ENCODE peak calls at places on chromosomes 5 and 9, in five cellular contexts. J, W, V, E and K are unnamed samples.

GRCh38 chr5:73228052-73228451 is 55.1 kb downstream of the TMEM174 start:
- DNase-seq in J (no peak), W (no peak), V (no peak), E (no peak), K (no peak)

GRCh38 chr5:83917261-83917908 is 196.7 kb upstream of the HAPLN1 start:
- DNase-seq in J (no peak), W (no peak), V (no peak), E (no peak), K (no peak)

GRCh38 chr5:171314728-171315385 is 5.8 kb downstream of the TLX3 start:
- DNase-seq in J (no peak), W (no peak), V (peak), E (no peak), K (no peak)

GRCh38 chr5:98096155-98096554 is 677.3 kb upstream of the RGMB start:
- DNase-seq in J (no peak), W (no peak), V (no peak), E (no peak), K (no peak)

GRCh38 chr5:127959152-127959764 is 124.3 kb upstream of the SLC12A2 start:
- DNase-seq in J (peak), W (peak), V (peak), E (peak), K (peak)

GRCh38 chr5:173645437-173645807 is 29.0 kb upstream of the BOD1 start:
- DNase-seq in J (no peak), W (no peak), V (no peak), E (no peak), K (peak)

GRCh38 chr5:173287086-173287485 is 41.1 kb downstream of the STC2 start:
- DNase-seq in J (no peak), W (no peak), V (no peak), E (no peak), K (no peak)

GRCh38 chr9:107737987-107738743 is 248.6 kb upstream of the KLF4 start:
- DNase-seq in J (peak), W (peak), V (peak), E (peak), K (no peak)

GRCh38 chr9:69758001-69758730 is 1.6 kb downstream of the PTAR1 start:
- DNase-seq in J (no peak), W (no peak), V (no peak), E (no peak), K (no peak)

GRCh38 chr5:168005093-168005492 is 286.4 kb upstream of the WWC1 start:
- DNase-seq in J (no peak), W (no peak), V (no peak), E (no peak), K (no peak)

GRCh38 chr9:96859461-96860198 is 5.3 kb upstream of the ZNF782 start:
- DNase-seq in J (no peak), W (no peak), V (no peak), E (no peak), K (no peak)

GRCh38 chr5:179209359-179210150 is 135.7 kb downstream of the ADAMTS2 start:
- DNase-seq in J (peak), W (no peak), V (no peak), E (no peak), K (no peak)

GRCh38 chr9:71767421-71768321 is 642 bp downstream of the CEMIP2 start:
- DNase-seq in J (peak), W (peak), V (peak), E (peak), K (peak)

GRCh38 chr5:55236800-55237199 is 3.4 kb upstream of the CCNO start:
- DNase-seq in J (no peak), W (no peak), V (no peak), E (no peak), K (no peak)

GRCh38 chr5:6029811-6030271 is 348.5 kb downstream of the MED10 start:
- DNase-seq in J (no peak), W (no peak), V (no peak), E (no peak), K (no peak)

GRCh38 chr9:136154943-136155342 is 36.3 kb upstream of the TMEM250 start:
- DNase-seq in J (no peak), W (no peak), V (no peak), E (no peak), K (no peak)

GRCh38 chr9:134533850-134534585 is 107.6 kb upstream of the COL5A1 start:
- DNase-seq in J (peak), W (no peak), V (no peak), E (peak), K (no peak)

GRCh38 chr9:129109952-129110739 is 447 bp downstream of the CRAT start:
- DNase-seq in J (no peak), W (peak), V (no peak), E (peak), K (no peak)

GRCh38 chr5:17879276-17879675 is 245.0 kb downstream of the TAF11L14 start:
- DNase-seq in J (no peak), W (no peak), V (no peak), E (no peak), K (no peak)

GRCh38 chr5:81326554-81326953 is 25.2 kb downstream of the ZCCHC9 start:
- DNase-seq in J (no peak), W (no peak), V (no peak), E (no peak), K (no peak)

GRCh38 chr5:93582677-93583524 is at the start of gene NR2F1:
- DNase-seq in J (no peak), W (peak), V (peak), E (peak), K (no peak)

GRCh38 chr9:119963798-119964372 is 594.6 kb upstream of the BRINP1 start:
- DNase-seq in J (no peak), W (peak), V (no peak), E (no peak), K (no peak)

GRCh38 chr9:5402217-5402616 is 35.5 kb downstream of the PLGRKT start:
- DNase-seq in J (no peak), W (no peak), V (no peak), E (no peak), K (no peak)

GRCh38 chr9:6616976-6617375 is 28.6 kb downstream of the GLDC start:
- DNase-seq in J (no peak), W (no peak), V (no peak), E (no peak), K (no peak)

GRCh38 chr9:121537283-121537682 is 37.6 kb upstream of the GGTA1 start:
- DNase-seq in J (no peak), W (peak), V (no peak), E (no peak), K (no peak)

GRCh38 chr9:90815183-90815943 is 13.7 kb downstream of the SYK start:
- DNase-seq in J (no peak), W (peak), V (no peak), E (peak), K (no peak)

GRCh38 chr9:37903831-37904646 is at the start of gene SLC25A51:
- DNase-seq in J (peak), W (peak), V (peak), E (peak), K (peak)

GRCh38 chr5:154923441-154924430 is 14.3 kb downstream of the GEMIN5 start:
- DNase-seq in J (no peak), W (no peak), V (no peak), E (no peak), K (no peak)

GRCh38 chr9:80066931-80067330 is 495.2 kb downstream of the TLE4 start:
- DNase-seq in J (no peak), W (no peak), V (no peak), E (no peak), K (no peak)

GRCh38 chr9:18442629-18443491 is 31.1 kb upstream of the ADAMTSL1 start:
- DNase-seq in J (peak), W (peak), V (peak), E (peak), K (peak)

GRCh38 chr9:83707518-83707767 is 315 bp downstream of the UBQLN1 start:
- DNase-seq in J (no peak), W (no peak), V (peak), E (no peak), K (no peak)

GRCh38 chr5:134003957-134004625 is 684 bp downstream of the VDAC1 start:
- DNase-seq in J (peak), W (peak), V (peak), E (peak), K (peak)

GRCh38 chr5:141681695-141682641 is at the start of gene ARAP3:
- DNase-seq in J (peak), W (peak), V (peak), E (peak), K (peak)

GRCh38 chr5:123545506-123545905 is 33.5 kb downstream of the CSNK1G3 start:
- DNase-seq in J (no peak), W (peak), V (peak), E (no peak), K (no peak)

GRCh38 chr5:24823625-24824024 is 178.8 kb upstream of the CDH10 start:
- DNase-seq in J (no peak), W (no peak), V (no peak), E (no peak), K (no peak)

GRCh38 chr5:138544171-138545134 is 1.4 kb upstream of the ETF1 start:
- DNase-seq in J (no peak), W (peak), V (peak), E (peak), K (no peak)
- TF ChIP-seq POLR2A in J (no peak), W (no peak), V (no peak), E (no peak), K (no peak)

GRCh38 chr5:177311361-177311722 is 356 bp downstream of the MXD3 start:
- DNase-seq in J (no peak), W (no peak), V (no peak), E (no peak), K (no peak)

GRCh38 chr5:177310332-177310731 is 1.4 kb downstream of the MXD3 start:
- DNase-seq in J (no peak), W (no peak), V (no peak), E (no peak), K (peak)

GRCh38 chr5:177310757-177311173 is 933 bp downstream of the MXD3 start:
- DNase-seq in J (no peak), W (no peak), V (peak), E (peak), K (no peak)

GRCh38 chr5:177312649-177313181 is 1.0 kb upstream of the MXD3 start:
- DNase-seq in J (no peak), W (no peak), V (no peak), E (peak), K (peak)

GRCh38 chr5:177311723-177312648 is at the start of gene MXD3:
- DNase-seq in J (peak), W (peak), V (peak), E (peak), K (peak)
- TF ChIP-seq POLR2A in J (no peak), W (no peak), V (peak), E (no peak), K (no peak)

GRCh38 chr5:177447066-177447610 is 524 bp downstream of the PRR7 start:
- DNase-seq in J (peak), W (peak), V (no peak), E (no peak), K (no peak)

GRCh38 chr5:177448244-177448950 is 1.8 kb downstream of the PRR7 start:
- DNase-seq in J (no peak), W (no peak), V (no peak), E (no peak), K (no peak)

GRCh38 chr5:177445052-177446016 is 1.3 kb upstream of the PRR7 start:
- DNase-seq in J (no peak), W (no peak), V (no peak), E (no peak), K (no peak)

GRCh38 chr5:177447611-177448243 is 1.1 kb downstream of the PRR7 start:
- DNase-seq in J (peak), W (peak), V (peak), E (peak), K (peak)

GRCh38 chr5:177446184-177447065 is at the start of gene PRR7:
- DNase-seq in J (peak), W (peak), V (peak), E (no peak), K (peak)
- TF ChIP-seq POLR2A in J (no peak), W (no peak), V (peak), E (no peak), K (peak)

GRCh38 chr5:150410524-150411244 is 2.0 kb downstream of the CD74 start:
- DNase-seq in J (no peak), W (peak), V (peak), E (peak), K (peak)
- TF ChIP-seq POLR2A in J (no peak), W (no peak), V (no peak), E (no peak), K (no peak)

GRCh38 chr5:157487358-157487757 is 27.3 kb downstream of the NIPAL4 start:
- DNase-seq in J (no peak), W (no peak), V (no peak), E (peak), K (no peak)
- TF ChIP-seq POLR2A in J (no peak), W (no peak), V (no peak), E (no peak), K (no peak)

GRCh38 chr5:95823241-95823737 is 763 bp upstream of the GLRX start:
- DNase-seq in J (no peak), W (no peak), V (no peak), E (no peak), K (no peak)

GRCh38 chr5:95822038-95822407 is 503 bp downstream of the GLRX start:
- DNase-seq in J (peak), W (peak), V (peak), E (peak), K (peak)

GRCh38 chr5:95821110-95822021 is 1.2 kb downstream of the GLRX start:
- DNase-seq in J (no peak), W (no peak), V (no peak), E (no peak), K (no peak)

GRCh38 chr5:95823738-95824609 is 1.4 kb upstream of the GLRX start:
- DNase-seq in J (peak), W (peak), V (peak), E (peak), K (peak)

DNA sequence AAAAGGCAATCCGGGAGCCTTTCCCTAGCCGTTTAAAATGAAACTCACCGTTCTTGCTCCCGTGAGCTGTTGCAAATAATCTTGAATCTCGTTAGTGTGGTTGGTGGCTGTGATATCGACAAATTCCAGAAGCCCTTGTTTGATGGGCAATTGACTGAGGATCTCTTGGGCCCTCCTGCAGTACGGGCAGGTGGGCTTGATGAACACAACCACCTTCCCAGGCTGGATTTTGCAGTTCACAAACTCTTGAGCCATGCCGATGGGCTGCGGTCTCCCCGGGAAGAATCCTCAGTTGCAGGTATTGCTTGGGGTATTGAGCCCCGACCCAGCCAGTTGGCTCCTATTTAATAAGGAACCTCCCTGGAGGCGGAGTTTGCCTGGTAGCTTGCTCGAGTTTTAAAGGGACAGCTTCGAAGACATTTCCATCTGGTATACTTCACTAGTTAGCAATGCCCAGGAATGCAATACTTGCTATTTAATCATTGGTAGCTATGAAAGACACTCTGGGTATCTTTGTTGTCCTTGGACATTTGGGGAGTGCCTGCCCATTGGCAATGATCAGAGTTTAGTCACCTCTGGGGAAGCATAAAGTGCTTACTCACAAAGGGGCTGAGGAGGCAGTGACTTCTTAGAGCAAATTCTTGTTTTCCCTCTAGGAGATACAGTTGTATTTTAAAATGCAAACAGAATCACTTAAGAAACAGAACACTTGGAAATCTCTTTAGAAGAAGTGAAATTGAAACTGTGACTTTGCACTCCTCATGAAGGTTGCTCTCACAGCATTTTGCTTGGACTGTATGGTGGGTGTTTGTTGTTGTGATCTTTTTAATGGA is at the start of gene GLRX:
- DNase-seq in J (peak), W (peak), V (peak), E (peak), K (peak)
- TF ChIP-seq POLR2A in J (no peak), W (peak), V (peak), E (peak), K (peak)

GRCh38 chr9:35666547-35666946 is 1.6 kb upstream of the ARHGEF39 start:
- DNase-seq in J (no peak), W (no peak), V (no peak), E (no peak), K (no peak)

GRCh38 chr9:35667939-35668338 is 2.9 kb upstream of the ARHGEF39 start:
- DNase-seq in J (no peak), W (no peak), V (no peak), E (no peak), K (no peak)

GRCh38 chr9:35666045-35666444 is 1.1 kb upstream of the ARHGEF39 start:
- DNase-seq in J (no peak), W (no peak), V (no peak), E (no peak), K (no peak)

GRCh38 chr9:35664531-35665470 is at the start of gene ARHGEF39:
- DNase-seq in J (peak), W (peak), V (peak), E (peak), K (peak)

DNA sequence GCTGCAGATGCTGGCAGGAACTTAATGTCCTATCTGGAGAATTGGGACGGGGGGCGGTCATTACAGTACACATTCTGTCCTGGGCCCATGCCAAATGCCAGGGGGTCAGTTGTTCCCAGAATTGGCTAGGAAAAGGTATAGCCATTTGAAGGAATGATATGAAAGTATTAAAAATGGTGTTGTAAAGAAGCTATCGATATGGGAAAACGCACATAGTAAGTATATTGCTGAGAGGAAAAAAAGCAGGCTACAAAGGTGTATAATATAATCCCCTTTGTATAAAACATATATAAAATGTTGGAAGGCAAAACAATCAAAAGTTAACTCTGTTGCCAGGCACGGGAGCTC is 450 bp upstream of the ARHGEF39 start:
- DNase-seq in J (no peak), W (no peak), V (no peak), E (no peak), K (no peak)
- TF ChIP-seq POLR2A in J (no peak), W (no peak), V (no peak), E (no peak), K (no peak)